ENCODE peak calls at places on chromosomes 5 and 9, in ten cellular contexts. S is astrocyte of the spinal cord; N is dorsolateral prefrontal cortex; M is fibroblast of lung; H is endothelial cell of umbilical vein; R is AG04450; A is AG09319; T is progenitor cell of endocrine pancreas; C is suprapubic skin; W is CD8-positive, alpha-beta T cell. L is an unnamed sample.

GRCh38 chr9:135882011-135882410 is 25.3 kb downstream of the CAMSAP1 start:
- DNase-seq in H (no peak), N (no peak), M (no peak), R (no peak), A (no peak), T (no peak), C (no peak), W (no peak), S (no peak), L (no peak)

GRCh38 chr5:86797677-86798076 is 179.9 kb downstream of the COX7C start:
- DNase-seq in T (no peak), W (no peak), S (no peak), C (no peak), M (peak), H (no peak), R (no peak), A (no peak), N (no peak), L (no peak)

GRCh38 chr5:74296685-74297084 is 343.8 kb downstream of the ENC1 start:
- DNase-seq in H (peak), S (peak), C (no peak), R (no peak), T (no peak), N (no peak), M (peak), A (no peak), W (no peak), L (no peak)

GRCh38 chr9:2336055-2336454 is 285.5 kb upstream of the VLDLR start:
- DNase-seq in A (no peak), M (no peak), R (no peak), H (peak), C (no peak), N (no peak), S (peak), W (no peak), T (no peak), L (no peak)

GRCh38 chr9:120351106-120351505 is 228.9 kb downstream of the CDK5RAP2 start:
- DNase-seq in W (no peak), C (no peak), R (no peak), A (no peak), H (no peak), T (no peak), M (no peak), S (no peak), N (no peak), L (no peak)

GRCh38 chr5:152335461-152335860 is 69.6 kb downstream of the NMUR2 start:
- DNase-seq in R (no peak), A (no peak), N (no peak), W (no peak), H (no peak), M (no peak), S (no peak), T (no peak), C (no peak), L (no peak)

GRCh38 chr5:65418661-65419060 is 63.1 kb downstream of the ADAMTS6 start:
- DNase-seq in T (no peak), W (no peak), H (no peak), N (no peak), M (peak), S (no peak), R (no peak), A (no peak), C (no peak), L (no peak)

GRCh38 chr5:96978812-96979449 is 43.1 kb downstream of the LNPEP start:
- DNase-seq in H (no peak), N (no peak), W (no peak), T (no peak), S (peak), R (peak), M (peak), A (peak), C (no peak), L (no peak)

GRCh38 chr9:125262217-125262991 is 778 bp downstream of the GAPVD1 start:
- DNase-seq in C (peak), T (no peak), H (no peak), S (no peak), N (no peak), M (no peak), A (no peak), R (no peak), W (peak), L (no peak)

GRCh38 chr9:101397746-101398334 is 578 bp downstream of the MRPL50 start:
- DNase-seq in N (no peak), A (no peak), R (no peak), S (no peak), M (peak), W (no peak), C (no peak), H (no peak), T (no peak), L (no peak)

GRCh38 chr5:133565993-133566392 is 46.3 kb downstream of the FSTL4 start:
- DNase-seq in A (no peak), R (no peak), W (no peak), H (peak), N (no peak), C (no peak), S (peak), T (peak), M (peak), L (no peak)

GRCh38 chr5:76402251-76402879 is 720 bp upstream of the IQGAP2 start:
- DNase-seq in N (no peak), R (no peak), M (peak), H (peak), T (peak), A (no peak), C (peak), S (peak), W (peak), L (no peak)

GRCh38 chr5:138789771-138790242 is 36.6 kb downstream of the CTNNA1 start:
- DNase-seq in R (no peak), N (no peak), H (peak), S (peak), M (peak), T (no peak), A (no peak), C (no peak), W (no peak), L (no peak)

GRCh38 chr9:73176450-73176875 is 24.8 kb downstream of the ANXA1 start:
- DNase-seq in M (peak), R (no peak), C (no peak), N (no peak), W (no peak), H (no peak), T (no peak), S (peak), A (no peak), L (no peak)

GRCh38 chr5:146368137-146368536 is 29.5 kb downstream of the POU4F3 start:
- DNase-seq in S (no peak), T (no peak), C (no peak), A (no peak), W (no peak), H (no peak), M (peak), N (no peak), R (no peak), L (no peak)

GRCh38 chr9:114370985-114371335 is 16.8 kb downstream of the AKNA start:
- DNase-seq in R (no peak), S (no peak), A (no peak), C (no peak), T (no peak), N (peak), M (no peak), W (no peak), H (no peak), L (no peak)

GRCh38 chr9:124810513-124811355 is 33.8 kb downstream of the OLFML2A start:
- DNase-seq in H (no peak), A (no peak), M (peak), T (no peak), S (peak), C (no peak), R (peak), N (no peak), W (no peak), L (no peak)

GRCh38 chr5:179115307-179115706 is 55.1 kb downstream of the ZNF354C start:
- DNase-seq in H (no peak), T (no peak), R (no peak), C (no peak), A (no peak), S (no peak), M (no peak), W (no peak), N (no peak), L (peak)

GRCh38 chr5:155290937-155291336 is 277.4 kb downstream of the KIF4B start:
- DNase-seq in C (no peak), S (no peak), M (no peak), A (no peak), W (no peak), T (no peak), R (no peak), N (no peak), H (no peak), L (no peak)

GRCh38 chr9:5719546-5719945 is 90.6 kb downstream of the RIC1 start:
- DNase-seq in N (no peak), C (no peak), H (peak), A (no peak), S (no peak), R (no peak), M (peak), W (no peak), T (no peak), L (no peak)

GRCh38 chr5:159104759-159105317 is 5.1 kb upstream of the EBF1 start:
- DNase-seq in M (no peak), R (no peak), N (no peak), H (no peak), C (no peak), W (no peak), T (no peak), A (no peak), S (no peak), L (no peak)

GRCh38 chr9:4277531-4277991 is 22.3 kb downstream of the GLIS3 start:
- DNase-seq in M (peak), R (no peak), S (peak), T (no peak), A (no peak), W (no peak), H (peak), N (no peak), C (no peak), L (no peak)

GRCh38 chr5:3006526-3006925 is 255.0 kb upstream of the IRX2 start:
- DNase-seq in H (no peak), S (no peak), M (no peak), A (no peak), R (no peak), W (no peak), N (no peak), C (no peak), T (no peak), L (no peak)

GRCh38 chr9:63728287-63728686 is 1556.7 kb downstream of the FOXD4L5 start:
- DNase-seq in S (no peak), W (no peak), R (no peak), H (no peak), N (no peak), A (no peak), T (no peak), M (no peak), C (no peak), L (no peak)

GRCh38 chr9:2622361-2623045 is 916 bp downstream of the VLDLR start:
- DNase-seq in N (no peak), W (no peak), S (no peak), T (peak), R (no peak), H (peak), M (peak), A (no peak), C (no peak), L (no peak)

GRCh38 chr9:78262655-78263054 is 26.8 kb downstream of the CEP78 start:
- DNase-seq in C (no peak), A (no peak), M (no peak), R (no peak), H (no peak), T (no peak), W (no peak), N (no peak), S (no peak), L (no peak)

DNA sequence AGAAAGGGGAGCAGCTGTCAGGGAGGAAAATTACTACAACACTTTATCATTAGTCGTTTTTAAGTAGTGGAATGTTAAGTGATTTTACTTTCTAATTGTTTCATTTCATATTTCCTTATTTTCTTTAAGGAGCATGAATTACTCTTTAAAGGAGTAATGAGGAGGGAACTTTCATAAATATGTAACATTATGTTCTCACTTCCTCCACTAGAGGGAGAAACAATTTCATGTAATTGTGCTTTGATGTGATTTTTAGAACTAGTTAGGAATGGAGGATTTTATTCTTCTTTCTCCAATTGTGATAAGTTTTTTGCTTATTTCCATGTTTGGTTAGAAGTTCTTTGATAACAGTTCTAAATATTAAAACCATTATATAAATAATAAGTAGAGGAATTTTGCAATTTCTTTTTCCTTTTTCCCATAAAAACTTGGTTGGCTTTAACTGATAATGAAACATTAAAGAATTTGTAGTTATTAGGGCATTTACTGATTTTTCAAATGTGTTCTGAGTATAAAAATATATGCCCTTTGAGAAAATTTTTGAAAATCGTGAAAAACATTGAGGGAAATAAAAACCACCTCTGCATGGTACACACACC is 25.6 kb downstream of the CEP78 start:
- DNase-seq in R (peak), M (peak), S (peak), T (no peak), N (no peak), A (peak), H (peak), W (no peak), C (no peak), L (no peak)
- TF ChIP-seq CTCF in R (peak), M (peak), S (peak), T (peak), N (peak), A (peak), H (peak), W (peak), C (no peak), L (peak)

GRCh38 chr9:99821187-99822095 is at the start of gene NR4A3:
- DNase-seq in S (peak), R (peak), T (peak), C (peak), W (peak), M (peak), A (peak), N (peak), H (peak), L (no peak)
- TF ChIP-seq CTCF in S (peak), R (peak), T (peak), C (peak), W (peak), M (peak), A (no peak), N (no peak), H (peak), L (peak)

GRCh38 chr9:33498387-33498786 is 24.7 kb upstream of the NOL6 start:
- DNase-seq in C (no peak), W (no peak), H (peak), T (no peak), M (no peak), N (no peak), R (no peak), A (no peak), S (peak), L (no peak)
- TF ChIP-seq CTCF in C (no peak), W (peak), H (no peak), T (peak), M (peak), N (peak), R (peak), A (peak), S (no peak), L (no peak)

GRCh38 chr5:38433160-38433861 is 123.1 kb downstream of the LIFR start:
- DNase-seq in N (no peak), C (no peak), M (peak), R (peak), S (peak), A (no peak), W (no peak), H (peak), T (no peak), L (no peak)
- TF ChIP-seq CTCF in N (no peak), C (no peak), M (peak), R (peak), S (no peak), A (no peak), W (no peak), H (peak), T (no peak), L (no peak)

DNA sequence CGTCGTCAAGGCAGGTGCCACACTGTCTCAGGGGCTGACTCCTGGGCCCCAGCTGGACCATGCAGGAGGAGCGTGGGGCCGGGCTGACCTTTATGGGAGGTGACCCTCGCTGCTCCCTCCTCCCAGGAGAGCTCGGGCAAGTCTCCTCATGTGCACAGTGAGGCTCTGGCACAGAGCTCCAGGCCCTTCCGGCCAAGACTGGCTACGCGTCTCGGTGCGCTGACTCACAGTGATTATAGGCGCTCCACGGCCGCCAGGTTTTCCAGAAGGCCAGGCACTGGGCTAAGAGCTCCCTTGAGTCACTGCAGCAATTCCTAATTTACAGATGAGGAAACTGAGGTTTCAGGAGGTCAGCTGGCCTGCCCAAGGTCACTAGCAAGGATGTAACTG is 47.4 kb downstream of the VAV2 start:
- DNase-seq in S (peak), M (peak), A (no peak), C (no peak), W (no peak), T (no peak), R (no peak), N (peak), H (peak), L (no peak)
- TF ChIP-seq CTCF in S (no peak), M (no peak), A (no peak), C (no peak), W (no peak), T (no peak), R (no peak), N (no peak), H (no peak), L (no peak)

GRCh38 chr9:20524776-20525175 is 97.5 kb downstream of the MLLT3 start:
- DNase-seq in N (no peak), H (no peak), R (no peak), T (no peak), M (no peak), W (no peak), C (no peak), A (no peak), S (no peak), L (no peak)
- TF ChIP-seq CTCF in N (no peak), H (peak), R (peak), T (peak), M (peak), W (peak), C (no peak), A (peak), S (peak), L (no peak)

L was measured in vagina.